ENCODE peak calls at places on chromosomes 13 and 19, in nine cellular contexts. X is stimulated activated naive CD8-positive, alpha-beta T cell treated with anti-CD3 and anti-CD28 coated beads, Interleukin-15, amount 100 ng/mL, for 72 hours; A is T-cell; G is thoracic aorta; B is neuronal stem cell; E is T-helper 2 cell; Q is activated CD4-positive, alpha-beta T cell treated with anti-CD3 and anti-CD28 coated beads, Interleukin-2, amount 50 U/mL, for 48 hours; N is neural progenitor cell; S is stimulated activated CD8-positive, alpha-beta memory T cell treated with anti-CD3 and anti-CD28 coated beads, Interleukin-15, amount 100 ng/mL, for 1 hour. F is an unnamed sample.

GRCh38 chr19:36213793-36214387 is 575 bp downstream of the ZNF565 start:
- DNase-seq in X (no peak), A (no peak), G (peak), B (peak), E (no peak), Q (no peak), N (no peak), S (no peak), F (no peak)

GRCh38 chr13:19606152-19606551 is 27.3 kb upstream of the MPHOSPH8 start:
- DNase-seq in X (no peak), A (no peak), G (no peak), B (no peak), E (no peak), Q (no peak), N (no peak), S (no peak), F (no peak)

GRCh38 chr13:102586615-102587014 is 10.2 kb upstream of the TPP2 start:
- DNase-seq in X (no peak), A (no peak), G (no peak), B (no peak), E (no peak), Q (no peak), N (no peak), S (no peak), F (no peak)

GRCh38 chr19:35337081-35337983 is 8.3 kb downstream of the CD22 start:
- DNase-seq in X (no peak), A (no peak), G (no peak), B (no peak), E (no peak), Q (no peak), N (no peak), S (no peak), F (no peak)

GRCh38 chr13:113029487-113030258 is 60.7 kb downstream of the MCF2L start:
- DNase-seq in X (peak), A (peak), G (no peak), B (peak), E (peak), Q (peak), N (peak), S (peak), F (peak)

GRCh38 chr19:2275588-2276428 is 6.2 kb downstream of the PEAK3 start:
- DNase-seq in X (no peak), A (no peak), G (no peak), B (no peak), E (no peak), Q (no peak), N (no peak), S (no peak), F (no peak)

GRCh38 chr13:51632643-51633357 is 48.5 kb downstream of the WDFY2 start:
- DNase-seq in X (no peak), A (no peak), G (no peak), B (peak), E (no peak), Q (no peak), N (peak), S (no peak), F (no peak)

GRCh38 chr13:48230541-48230940 is 2.5 kb upstream of the ITM2B start:
- DNase-seq in X (no peak), A (no peak), G (no peak), B (no peak), E (no peak), Q (no peak), N (no peak), S (no peak), F (no peak)

GRCh38 chr19:41530184-41530534 is 45.8 kb upstream of the CEACAM21 start:
- DNase-seq in X (no peak), A (no peak), G (no peak), B (no peak), E (no peak), Q (no peak), N (no peak), S (no peak), F (no peak)

GRCh38 chr13:100298116-100298681 is 209.3 kb downstream of the PCCA start:
- DNase-seq in X (no peak), A (no peak), G (no peak), B (no peak), E (no peak), Q (no peak), N (no peak), S (no peak), F (no peak)

GRCh38 chr13:110627351-110627750 is 12.0 kb downstream of the NAXD start:
- DNase-seq in X (no peak), A (no peak), G (no peak), B (no peak), E (no peak), Q (no peak), N (no peak), S (no peak), F (no peak)

GRCh38 chr19:15253076-15253475 is 20.8 kb upstream of the EPHX3 start:
- DNase-seq in X (no peak), A (no peak), G (no peak), B (no peak), E (no peak), Q (no peak), N (no peak), S (no peak), F (no peak)

GRCh38 chr13:97588993-97589392 is 155.0 kb downstream of the RAP2A start:
- DNase-seq in X (no peak), A (no peak), G (no peak), B (no peak), E (no peak), Q (no peak), N (no peak), S (no peak), F (no peak)

GRCh38 chr13:26721251-26721939 is 39.2 kb downstream of the GPR12 start:
- DNase-seq in X (peak), A (peak), G (no peak), B (no peak), E (peak), Q (peak), N (no peak), S (peak), F (peak)

GRCh38 chr13:112900691-112901091 is 68.3 kb upstream of the MCF2L start:
- DNase-seq in X (no peak), A (no peak), G (no peak), B (no peak), E (no peak), Q (no peak), N (peak), S (no peak), F (no peak)

GRCh38 chr19:19239675-19240074 is 27.9 kb downstream of the NCAN start:
- DNase-seq in X (no peak), A (no peak), G (no peak), B (no peak), E (no peak), Q (no peak), N (no peak), S (no peak), F (no peak)

GRCh38 chr13:49664606-49665005 is 26.7 kb downstream of the EBPL start:
- DNase-seq in X (no peak), A (no peak), G (no peak), B (peak), E (no peak), Q (no peak), N (peak), S (no peak), F (no peak)

GRCh38 chr19:48419158-48419920 is 25.9 kb downstream of the GRIN2D start:
- DNase-seq in X (peak), A (peak), G (no peak), B (peak), E (peak), Q (peak), N (peak), S (peak), F (peak)

F was measured in SK-N-DZ.